ENCODE peak calls at places on chromosomes 6 and 20, in eight cellular contexts. N is PC-3; U is HFFc6; Q is effector CD4-positive, alpha-beta T cell; T is CD8-positive, alpha-beta T cell; I is RKO; C is upper lobe of right lung; J is HTR-8/SVneo. Z is an unnamed sample.

GRCh38 chr20:50540620-50541605 is 30.7 kb downstream of the PTPN1 start:
- DNase-seq in I (peak; percentile 34), C (no peak), T (no peak), J (peak; percentile 96), U (peak; percentile 86), Q (no peak), N (peak; percentile 78), Z (peak; percentile 76)

GRCh38 chr6:149335924-149336323 is 18.4 kb downstream of the TAB2 start:
- DNase-seq in C (no peak), J (no peak), I (peak; percentile 82), N (peak; percentile 81), U (peak; percentile 79), Q (no peak), T (no peak), Z (no peak)

GRCh38 chr6:70843328-70843918 is 113.4 kb downstream of the B3GAT2 start:
- DNase-seq in N (peak; percentile 10), C (no peak), I (no peak), U (no peak), T (no peak), Q (no peak), J (no peak), Z (no peak)

GRCh38 chr6:91864911-91865310 is 1278.0 kb upstream of the MAP3K7 start:
- DNase-seq in C (no peak), N (peak; percentile 43), Q (no peak), U (no peak), J (no peak), T (no peak), I (no peak), Z (no peak)

GRCh38 chr6:72413884-72414283 is 208.0 kb upstream of the KCNQ5 start:
- DNase-seq in J (no peak), T (no peak), N (peak; percentile 27), U (no peak), I (no peak), Q (no peak), C (no peak), Z (peak; percentile 18)

GRCh38 chr6:1894954-1895353 is 285.2 kb downstream of the FOXC1 start:
- DNase-seq in T (no peak), I (no peak), Q (no peak), C (no peak), U (no peak), J (no peak), N (peak; percentile 96), Z (peak; percentile 46)

GRCh38 chr6:16130932-16131387 is 2.1 kb downstream of the MYLIP start:
- DNase-seq in T (no peak), J (peak; percentile 68), I (peak; percentile 94), N (peak; percentile 72), Q (peak; percentile 54), U (peak; percentile 63), C (no peak), Z (peak; percentile 22)

GRCh38 chr6:4581468-4582420 is 194.5 kb upstream of the CDYL start:
- DNase-seq in U (peak; percentile 93), J (peak; percentile 66), C (no peak), Q (no peak), N (peak; percentile 35), T (no peak), I (no peak), Z (no peak)

GRCh38 chr6:107737397-107737793 is 86.7 kb downstream of the SCML4 start:
- DNase-seq in N (no peak), T (no peak), J (no peak), Q (no peak), I (no peak), C (no peak), U (no peak), Z (no peak)

GRCh38 chr6:83273596-83273995 is 80.4 kb downstream of the RWDD2A start:
- DNase-seq in T (no peak), C (no peak), J (no peak), U (no peak), I (no peak), Q (no peak), N (no peak), Z (no peak)

GRCh38 chr6:167704396-167704801 is 122.3 kb upstream of the AFDN start:
- DNase-seq in T (no peak), N (no peak), C (peak; percentile 59), I (no peak), Q (no peak), U (no peak), J (no peak), Z (no peak)

GRCh38 chr6:37004044-37004984 is 1.1 kb upstream of the FGD2 start:
- DNase-seq in T (no peak), J (no peak), C (no peak), Q (no peak), I (no peak), N (no peak), U (no peak), Z (no peak)

GRCh38 chr20:44836596-44837120 is 26.3 kb upstream of the RIMS4 start:
- DNase-seq in T (no peak), J (no peak), I (no peak), Q (no peak), U (no peak), C (no peak), N (no peak), Z (no peak)

GRCh38 chr6:144311361-144311760 is 26.2 kb downstream of the UTRN start:
- DNase-seq in C (no peak), I (no peak), Q (no peak), T (no peak), J (no peak), N (no peak), U (no peak), Z (no peak)

GRCh38 chr20:46642265-46642942 is 8.9 kb downstream of the SLC13A3 start:
- DNase-seq in C (no peak), N (no peak), I (no peak), J (no peak), T (no peak), U (no peak), Q (no peak), Z (no peak)

GRCh38 chr6:94651239-94651638 is 926.1 kb upstream of the MANEA start:
- DNase-seq in N (no peak), U (no peak), Q (no peak), C (no peak), T (no peak), J (no peak), I (no peak), Z (no peak)

GRCh38 chr6:86913795-86914194 is 23.5 kb upstream of the HTR1E start:
- DNase-seq in C (no peak), I (no peak), J (no peak), T (no peak), Q (no peak), N (no peak), U (no peak), Z (no peak)

GRCh38 chr6:42704251-42704936 is 18.0 kb downstream of the PRPH2 start:
- DNase-seq in J (no peak), T (no peak), N (no peak), U (no peak), I (no peak), Q (no peak), C (no peak), Z (no peak)